ENCODE peak calls at places on chromosome 5, in six cellular contexts. R, L, C, Y, Z and W are unnamed samples.

GRCh38 chr5:154850255-154851062 is at the start of gene FAXDC2:
- DNase-seq in C (peak), Y (peak), L (no peak), R (peak), Z (peak), W (no peak)

GRCh38 chr5:92886751-92887150 is 694.3 kb downstream of the NR2F1-AS1 start:
- DNase-seq in C (no peak), R (no peak), Z (no peak), L (no peak), Y (no peak), W (no peak)

GRCh38 chr5:1153428-1153827 is 41.6 kb upstream of the SLC12A7 start:
- DNase-seq in L (no peak), R (no peak), Z (no peak), C (no peak), Y (no peak), W (no peak)

GRCh38 chr5:82521431-82522051 is 243.4 kb upstream of the RPS23 start:
- DNase-seq in Y (no peak), C (no peak), L (no peak), Z (no peak), R (no peak), W (no peak)

GRCh38 chr5:59592101-59592500 is 301.4 kb downstream of the PDE4D start:
- DNase-seq in L (no peak), Y (no peak), C (no peak), Z (no peak), R (no peak), W (no peak)

GRCh38 chr5:33422191-33422590 is 18.6 kb upstream of the TARS1 start:
- DNase-seq in L (no peak), Z (no peak), R (no peak), Y (no peak), C (no peak), W (no peak)

GRCh38 chr5:172725785-172726184 is 45.2 kb downstream of the DUSP1 start:
- DNase-seq in Y (no peak), R (no peak), Z (no peak), C (no peak), L (no peak), W (no peak)

GRCh38 chr5:130605200-130605599 is 559.9 kb downstream of the HINT1 start:
- DNase-seq in Z (no peak), C (no peak), R (no peak), Y (peak), L (no peak), W (no peak)